ENCODE peak calls at places on chromosome 22, in four cellular contexts. S is iris pigment epithelial cell; R is NCI-H1436; H is stimulated activated CD4-positive, alpha-beta T cell treated with anti-CD3 and anti-CD28 coated beads, Interleukin-1b, Interleukin-23, amount 100 ng/mL, for 48 hours. O is an unnamed sample.

GRCh38 chr22:22666307-22667091 is 22.1 kb downstream of the GGTLC2 start:
- DNase-seq in S (peak), R (no peak), H (peak), O (no peak)

GRCh38 chr22:45648320-45649070 is 23.1 kb upstream of the ATXN10 start:
- DNase-seq in S (no peak), R (no peak), H (no peak), O (no peak)

GRCh38 chr22:46620588-46621242 is 529 bp downstream of the GRAMD4 start:
- DNase-seq in S (no peak), R (no peak), H (no peak), O (no peak)

GRCh38 chr22:28989484-28989883 is 72.1 kb downstream of the C22orf31 start:
- DNase-seq in S (peak), R (no peak), H (no peak), O (no peak)

GRCh38 chr22:22896601-22897000 is 9.0 kb downstream of the IGLL5 start:
- DNase-seq in S (no peak), R (no peak), H (no peak), O (no peak)

GRCh38 chr22:23754980-23755636 is 883 bp upstream of the VPREB3 start:
- DNase-seq in S (no peak), R (no peak), H (no peak), O (no peak)

GRCh38 chr22:44133161-44133560 is 47.6 kb upstream of the PARVG start:
- DNase-seq in S (no peak), R (no peak), H (no peak), O (no peak)

GRCh38 chr22:11627436-11627797 is 3900.6 kb upstream of the OR11H1 start:
- DNase-seq in S (no peak), R (no peak), H (no peak), O (no peak)

GRCh38 chr22:47396105-47396504 is 633.7 kb downstream of the TBC1D22A start:
- DNase-seq in S (no peak), R (no peak), H (no peak), O (no peak)

GRCh38 chr22:50471197-50471847 is 3.5 kb downstream of the SBF1 start:
- DNase-seq in S (no peak), R (no peak), H (no peak), O (no peak)

GRCh38 chr22:19607198-19608113 is 83.2 kb upstream of the CLDN5 start:
- DNase-seq in S (no peak), R (peak), H (peak), O (no peak)

GRCh38 chr22:36328635-36329216 is 59.0 kb downstream of the MYH9 start:
- DNase-seq in S (peak), R (no peak), H (peak), O (no peak)

GRCh38 chr22:42270178-42270511 is 308 bp downstream of the TCF20 start:
- DNase-seq in S (no peak), R (peak), H (no peak), O (no peak)

GRCh38 chr22:31613286-31613903 is 48.6 kb downstream of the PISD start:
- DNase-seq in S (no peak), R (no peak), H (no peak), O (no peak)

GRCh38 chr22:48155446-48155845 is 1393.0 kb downstream of the TBC1D22A start:
- DNase-seq in S (no peak), R (no peak), H (no peak), O (no peak)

GRCh38 chr22:28917747-28918543 is 34.6 kb downstream of the ZNRF3 start:
- DNase-seq in S (peak), R (no peak), H (no peak), O (no peak)

GRCh38 chr22:28604961-28605360 is 74.7 kb downstream of the TTC28 start:
- DNase-seq in S (no peak), R (no peak), H (no peak), O (no peak)

GRCh38 chr22:23772315-23773246 is at the start of gene MMP11:
- DNase-seq in S (no peak), R (peak), H (peak), O (peak)

GRCh38 chr22:27687984-27688545 is 113.5 kb downstream of the MN1 start:
- DNase-seq in S (peak), R (no peak), H (no peak), O (no peak)

GRCh38 chr22:26476705-26477340 is 6.8 kb downstream of the HPS4 start:
- DNase-seq in S (peak), R (no peak), H (no peak), O (no peak)

O was measured in T-helper 1 cell.